ENCODE peak calls at places on chromosomes 13 and 19, in seven cellular contexts. One of them, this sample, is unnamed.

GRCh38 chr19:38721977-38722773 is 22.1 kb downstream of the CAPN12 start:
- DNase-seq in coronary artery: no peak
- DNase-seq in fibroblast of lung: no peak
- DNase-seq in Calu3: peak
- DNase-seq in fibroblast of mammary gland: no peak
- DNase-seq in ovary: no peak
- DNase-seq in left lung: no peak
- DNase-seq in this sample: no peak

GRCh38 chr19:41968751-41969150 is 9.6 kb upstream of the RABAC1 start:
- DNase-seq in fibroblast of lung: no peak
- DNase-seq in coronary artery: no peak
- DNase-seq in ovary: no peak
- DNase-seq in Calu3: no peak
- DNase-seq in fibroblast of mammary gland: no peak
- DNase-seq in left lung: no peak
- DNase-seq in this sample: no peak

GRCh38 chr19:11024259-11024658 is 63.4 kb downstream of the SMARCA4 start:
- DNase-seq in coronary artery: no peak
- DNase-seq in fibroblast of lung: no peak
- DNase-seq in left lung: no peak
- DNase-seq in ovary: no peak
- DNase-seq in Calu3: no peak
- DNase-seq in fibroblast of mammary gland: peak
- DNase-seq in this sample: no peak

GRCh38 chr13:47957073-47957472 is 44.0 kb downstream of the SUCLA2 start:
- DNase-seq in fibroblast of mammary gland: no peak
- DNase-seq in coronary artery: no peak
- DNase-seq in left lung: no peak
- DNase-seq in fibroblast of lung: no peak
- DNase-seq in Calu3: no peak
- DNase-seq in ovary: no peak
- DNase-seq in this sample: no peak

GRCh38 chr13:112165712-112166111 is 98.8 kb downstream of the SOX1 start:
- DNase-seq in left lung: no peak
- DNase-seq in fibroblast of lung: no peak
- DNase-seq in fibroblast of mammary gland: no peak
- DNase-seq in coronary artery: no peak
- DNase-seq in Calu3: no peak
- DNase-seq in ovary: no peak
- DNase-seq in this sample: no peak

GRCh38 chr19:15253076-15253475 is 20.8 kb upstream of the EPHX3 start:
- DNase-seq in fibroblast of lung: no peak
- DNase-seq in Calu3: no peak
- DNase-seq in ovary: no peak
- DNase-seq in left lung: no peak
- DNase-seq in coronary artery: no peak
- DNase-seq in fibroblast of mammary gland: no peak
- DNase-seq in this sample: no peak

GRCh38 chr19:12786149-12786870 is 5.0 kb upstream of the JUNB start:
- DNase-seq in fibroblast of lung: no peak
- DNase-seq in fibroblast of mammary gland: no peak
- DNase-seq in Calu3: peak
- DNase-seq in left lung: peak
- DNase-seq in ovary: peak
- DNase-seq in coronary artery: peak
- DNase-seq in this sample: no peak

GRCh38 chr19:52724701-52725514 is 9.9 kb downstream of the ZNF611 start:
- DNase-seq in fibroblast of mammary gland: no peak
- DNase-seq in coronary artery: no peak
- DNase-seq in Calu3: no peak
- DNase-seq in left lung: no peak
- DNase-seq in ovary: no peak
- DNase-seq in fibroblast of lung: no peak
- DNase-seq in this sample: no peak

GRCh38 chr13:27636624-27637288 is 15.1 kb downstream of the POLR1D start:
- DNase-seq in fibroblast of lung: peak
- DNase-seq in fibroblast of mammary gland: no peak
- DNase-seq in Calu3: no peak
- DNase-seq in ovary: no peak
- DNase-seq in coronary artery: no peak
- DNase-seq in left lung: no peak
- DNase-seq in this sample: no peak

GRCh38 chr19:50030225-50030624 is 4.4 kb downstream of the ZNF473 start:
- DNase-seq in fibroblast of mammary gland: no peak
- DNase-seq in fibroblast of lung: no peak
- DNase-seq in ovary: no peak
- DNase-seq in coronary artery: no peak
- DNase-seq in Calu3: no peak
- DNase-seq in left lung: no peak
- DNase-seq in this sample: no peak

GRCh38 chr19:16001481-16002312 is 52.9 kb downstream of the OR10H4 start:
- DNase-seq in fibroblast of mammary gland: peak
- DNase-seq in coronary artery: no peak
- DNase-seq in Calu3: peak
- DNase-seq in ovary: peak
- DNase-seq in left lung: no peak
- DNase-seq in fibroblast of lung: peak
- DNase-seq in this sample: peak

GRCh38 chr13:28819748-28820098 is 416 bp upstream of the MTUS2 start:
- DNase-seq in coronary artery: no peak
- DNase-seq in fibroblast of mammary gland: peak
- DNase-seq in left lung: no peak
- DNase-seq in fibroblast of lung: peak
- DNase-seq in ovary: peak
- DNase-seq in Calu3: peak
- DNase-seq in this sample: peak

GRCh38 chr19:45276284-45276687 is 25.2 kb downstream of the MARK4 start:
- DNase-seq in left lung: no peak
- DNase-seq in fibroblast of mammary gland: no peak
- DNase-seq in ovary: peak
- DNase-seq in fibroblast of lung: no peak
- DNase-seq in coronary artery: no peak
- DNase-seq in Calu3: no peak
- DNase-seq in this sample: no peak

GRCh38 chr19:4130635-4131438 is 6.9 kb upstream of the MAP2K2 start:
- DNase-seq in Calu3: peak
- DNase-seq in ovary: no peak
- DNase-seq in fibroblast of mammary gland: peak
- DNase-seq in left lung: no peak
- DNase-seq in fibroblast of lung: peak
- DNase-seq in coronary artery: no peak
- DNase-seq in this sample: no peak

GRCh38 chr13:59012731-59013130 is 1151.0 kb downstream of the DIAPH3 start:
- DNase-seq in ovary: no peak
- DNase-seq in Calu3: no peak
- DNase-seq in left lung: no peak
- DNase-seq in fibroblast of mammary gland: no peak
- DNase-seq in coronary artery: no peak
- DNase-seq in fibroblast of lung: no peak
- DNase-seq in this sample: no peak

GRCh38 chr13:37701972-37702371 is 103.4 kb upstream of the POSTN start:
- DNase-seq in fibroblast of mammary gland: peak
- DNase-seq in fibroblast of lung: peak
- DNase-seq in ovary: no peak
- DNase-seq in Calu3: no peak
- DNase-seq in coronary artery: peak
- DNase-seq in left lung: no peak
- DNase-seq in this sample: no peak

GRCh38 chr13:32902898-32903297 is 113.3 kb upstream of the KL start:
- DNase-seq in left lung: peak
- DNase-seq in coronary artery: peak
- DNase-seq in fibroblast of mammary gland: peak
- DNase-seq in Calu3: no peak
- DNase-seq in fibroblast of lung: peak
- DNase-seq in ovary: peak
- DNase-seq in this sample: no peak

GRCh38 chr19:41354343-41354974 is 737 bp upstream of the TGFB1 start:
- DNase-seq in ovary: peak
- DNase-seq in fibroblast of mammary gland: no peak
- DNase-seq in Calu3: no peak
- DNase-seq in fibroblast of lung: no peak
- DNase-seq in coronary artery: no peak
- DNase-seq in left lung: peak
- DNase-seq in this sample: no peak

GRCh38 chr13:21164631-21165030 is 11.7 kb downstream of the SKA3 start:
- DNase-seq in left lung: no peak
- DNase-seq in coronary artery: no peak
- DNase-seq in fibroblast of lung: peak
- DNase-seq in Calu3: no peak
- DNase-seq in ovary: no peak
- DNase-seq in fibroblast of mammary gland: peak
- DNase-seq in this sample: no peak

GRCh38 chr13:24271611-24272451 is 37.5 kb upstream of the C1QTNF9 start:
- DNase-seq in coronary artery: peak
- DNase-seq in fibroblast of lung: peak
- DNase-seq in left lung: peak
- DNase-seq in Calu3: peak
- DNase-seq in fibroblast of mammary gland: peak
- DNase-seq in ovary: peak
- DNase-seq in this sample: no peak

GRCh38 chr13:113526466-113527220 is 36.1 kb upstream of the DCUN1D2 start:
- DNase-seq in fibroblast of lung: no peak
- DNase-seq in Calu3: no peak
- DNase-seq in left lung: peak
- DNase-seq in fibroblast of mammary gland: no peak
- DNase-seq in ovary: no peak
- DNase-seq in coronary artery: no peak
- DNase-seq in this sample: no peak

GRCh38 chr19:47004012-47004465 is 15.6 kb upstream of the NPAS1 start:
- DNase-seq in left lung: no peak
- DNase-seq in fibroblast of lung: no peak
- DNase-seq in fibroblast of mammary gland: no peak
- DNase-seq in Calu3: no peak
- DNase-seq in coronary artery: no peak
- DNase-seq in ovary: no peak
- DNase-seq in this sample: no peak

GRCh38 chr19:56687036-56687435 is 15.5 kb upstream of the ZNF835 start:
- DNase-seq in left lung: no peak
- DNase-seq in ovary: no peak
- DNase-seq in fibroblast of mammary gland: no peak
- DNase-seq in Calu3: no peak
- DNase-seq in coronary artery: no peak
- DNase-seq in fibroblast of lung: no peak
- DNase-seq in this sample: no peak

GRCh38 chr19:56690668-56691067 is 19.1 kb upstream of the ZNF835 start:
- DNase-seq in coronary artery: no peak
- DNase-seq in fibroblast of lung: no peak
- DNase-seq in left lung: no peak
- DNase-seq in ovary: no peak
- DNase-seq in Calu3: no peak
- DNase-seq in fibroblast of mammary gland: no peak
- DNase-seq in this sample: no peak

GRCh38 chr19:56692496-56692895 is 20.9 kb upstream of the ZNF835 start:
- DNase-seq in fibroblast of mammary gland: no peak
- DNase-seq in coronary artery: no peak
- DNase-seq in ovary: peak
- DNase-seq in left lung: no peak
- DNase-seq in Calu3: no peak
- DNase-seq in fibroblast of lung: no peak
- DNase-seq in this sample: no peak

GRCh38 chr19:56689198-56689597 is 17.6 kb upstream of the ZNF835 start:
- DNase-seq in fibroblast of lung: no peak
- DNase-seq in coronary artery: no peak
- DNase-seq in ovary: no peak
- DNase-seq in fibroblast of mammary gland: no peak
- DNase-seq in left lung: no peak
- DNase-seq in Calu3: no peak
- DNase-seq in this sample: no peak
- TF ChIP-seq CTCF in fibroblast of lung: no peak
- TF ChIP-seq CTCF in coronary artery: no peak
- TF ChIP-seq CTCF in ovary: peak
- TF ChIP-seq CTCF in fibroblast of mammary gland: no peak
- TF ChIP-seq CTCF in left lung: no peak
- TF ChIP-seq CTCF in Calu3: no peak
- TF ChIP-seq CTCF in this sample: no peak

DNA sequence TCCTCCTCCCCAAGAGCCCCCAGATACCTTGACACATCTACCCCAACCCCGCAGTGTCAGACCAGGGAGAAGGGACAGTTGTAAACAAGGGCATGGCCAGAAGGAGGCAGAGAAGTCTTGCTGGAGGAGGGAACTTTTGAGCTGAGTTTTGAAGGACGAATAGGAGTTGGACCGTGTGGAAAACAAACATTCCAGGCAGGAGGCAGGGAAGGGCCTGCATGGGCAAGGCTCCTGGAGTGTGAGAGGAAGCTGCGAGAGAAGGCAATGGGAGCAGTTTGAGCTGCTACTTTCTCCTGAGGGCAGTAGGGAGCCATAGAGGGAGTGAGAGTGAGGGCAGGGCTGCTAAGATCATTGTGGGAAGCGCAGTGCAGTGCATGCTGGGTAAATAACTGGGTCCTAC is 23.3 kb downstream of the IL12RB1 start:
- DNase-seq in fibroblast of mammary gland: no peak
- DNase-seq in fibroblast of lung: no peak
- DNase-seq in Calu3: no peak
- DNase-seq in left lung: no peak
- DNase-seq in ovary: no peak
- DNase-seq in coronary artery: no peak
- DNase-seq in this sample: no peak
- TF ChIP-seq CTCF in fibroblast of mammary gland: no peak
- TF ChIP-seq CTCF in fibroblast of lung: no peak
- TF ChIP-seq CTCF in Calu3: no peak
- TF ChIP-seq CTCF in left lung: peak
- TF ChIP-seq CTCF in ovary: no peak
- TF ChIP-seq CTCF in coronary artery: no peak
- TF ChIP-seq CTCF in this sample: peak

GRCh38 chr19:13827656-13828055 is 32.4 kb downstream of the ZSWIM4 start:
- DNase-seq in ovary: no peak
- DNase-seq in fibroblast of lung: no peak
- DNase-seq in coronary artery: no peak
- DNase-seq in Calu3: no peak
- DNase-seq in left lung: no peak
- DNase-seq in fibroblast of mammary gland: no peak
- DNase-seq in this sample: no peak

GRCh38 chr19:13823901-13824300 is 28.7 kb downstream of the ZSWIM4 start:
- DNase-seq in Calu3: no peak
- DNase-seq in coronary artery: no peak
- DNase-seq in left lung: no peak
- DNase-seq in fibroblast of mammary gland: no peak
- DNase-seq in ovary: no peak
- DNase-seq in fibroblast of lung: no peak
- DNase-seq in this sample: no peak

GRCh38 chr19:13826652-13827235 is 31.5 kb downstream of the ZSWIM4 start:
- DNase-seq in coronary artery: no peak
- DNase-seq in left lung: no peak
- DNase-seq in fibroblast of lung: no peak
- DNase-seq in Calu3: no peak
- DNase-seq in fibroblast of mammary gland: no peak
- DNase-seq in ovary: no peak
- DNase-seq in this sample: no peak

GRCh38 chr19:13824703-13825102 is 29.5 kb downstream of the ZSWIM4 start:
- DNase-seq in Calu3: no peak
- DNase-seq in coronary artery: no peak
- DNase-seq in ovary: no peak
- DNase-seq in fibroblast of mammary gland: no peak
- DNase-seq in fibroblast of lung: no peak
- DNase-seq in left lung: no peak
- DNase-seq in this sample: no peak

GRCh38 chr19:13825489-13826475 is 30.5 kb downstream of the ZSWIM4 start:
- DNase-seq in fibroblast of lung: no peak
- DNase-seq in Calu3: no peak
- DNase-seq in ovary: peak
- DNase-seq in coronary artery: no peak
- DNase-seq in left lung: no peak
- DNase-seq in fibroblast of mammary gland: no peak
- DNase-seq in this sample: no peak
- TF ChIP-seq CTCF in fibroblast of lung: no peak
- TF ChIP-seq CTCF in Calu3: no peak
- TF ChIP-seq CTCF in ovary: no peak
- TF ChIP-seq CTCF in coronary artery: no peak
- TF ChIP-seq CTCF in left lung: no peak
- TF ChIP-seq CTCF in fibroblast of mammary gland: no peak
- TF ChIP-seq CTCF in this sample: peak

GRCh38 chr13:75685239-75685697 is 49.1 kb downstream of the LMO7 start:
- DNase-seq in fibroblast of mammary gland: peak
- DNase-seq in Calu3: no peak
- DNase-seq in coronary artery: no peak
- DNase-seq in fibroblast of lung: peak
- DNase-seq in left lung: no peak
- DNase-seq in ovary: no peak
- DNase-seq in this sample: no peak
- TF ChIP-seq CTCF in fibroblast of mammary gland: peak
- TF ChIP-seq CTCF in Calu3: no peak
- TF ChIP-seq CTCF in coronary artery: no peak
- TF ChIP-seq CTCF in fibroblast of lung: peak
- TF ChIP-seq CTCF in left lung: no peak
- TF ChIP-seq CTCF in ovary: no peak
- TF ChIP-seq CTCF in this sample: no peak

This sample was measured in type B pancreatic cell.